ENCODE peak calls at places on chromosomes 1 and 21, in five cellular contexts. One of them, this sample, is unnamed.

GRCh38 chr1:204564835-204565234 is 48.6 kb downstream of the MDM4 start:
- DNase-seq in omental fat pad: no peak
- DNase-seq in adrenal gland: no peak
- DNase-seq in smooth muscle cell of the brain vasculature: no peak
- DNase-seq in sigmoid colon: no peak
- DNase-seq in this sample: no peak

GRCh38 chr1:226082959-226083302 is 20.4 kb downstream of the H3-3A start:
- DNase-seq in omental fat pad: peak; percentile 47
- DNase-seq in adrenal gland: peak; percentile 61
- DNase-seq in smooth muscle cell of the brain vasculature: no peak
- DNase-seq in sigmoid colon: peak; percentile 84
- DNase-seq in this sample: no peak

GRCh38 chr21:46099476-46099875 is 1.6 kb downstream of the COL6A2 start:
- DNase-seq in omental fat pad: peak; percentile 22
- DNase-seq in adrenal gland: peak; percentile 11
- DNase-seq in smooth muscle cell of the brain vasculature: no peak
- DNase-seq in sigmoid colon: peak; percentile 85
- DNase-seq in this sample: no peak

GRCh38 chr1:18557621-18558465 is 72.8 kb upstream of the PAX7 start:
- DNase-seq in omental fat pad: no peak
- DNase-seq in adrenal gland: peak; percentile 20
- DNase-seq in smooth muscle cell of the brain vasculature: no peak
- DNase-seq in sigmoid colon: no peak
- DNase-seq in this sample: peak; percentile 64

GRCh38 chr1:20448626-20449215 is 37.3 kb downstream of the CAMK2N1 start:
- DNase-seq in omental fat pad: no peak
- DNase-seq in adrenal gland: no peak
- DNase-seq in smooth muscle cell of the brain vasculature: no peak
- DNase-seq in sigmoid colon: no peak
- DNase-seq in this sample: peak; percentile 50

GRCh38 chr1:46370214-46370633 is 23.9 kb upstream of the FAAH start:
- DNase-seq in omental fat pad: no peak
- DNase-seq in adrenal gland: no peak
- DNase-seq in smooth muscle cell of the brain vasculature: no peak
- DNase-seq in sigmoid colon: no peak
- DNase-seq in this sample: no peak

GRCh38 chr1:20483833-20484525 is 2.0 kb downstream of the CAMK2N1 start:
- DNase-seq in omental fat pad: no peak
- DNase-seq in adrenal gland: peak; percentile 41
- DNase-seq in smooth muscle cell of the brain vasculature: no peak
- DNase-seq in sigmoid colon: no peak
- DNase-seq in this sample: peak; percentile 46

GRCh38 chr1:214445201-214445600 is 106.2 kb downstream of the PTPN14 start:
- DNase-seq in omental fat pad: no peak
- DNase-seq in adrenal gland: no peak
- DNase-seq in smooth muscle cell of the brain vasculature: no peak
- DNase-seq in sigmoid colon: no peak
- DNase-seq in this sample: no peak

GRCh38 chr1:218426343-218426657 is 81.2 kb downstream of the TGFB2 start:
- DNase-seq in omental fat pad: no peak
- DNase-seq in adrenal gland: peak; percentile 27
- DNase-seq in smooth muscle cell of the brain vasculature: no peak
- DNase-seq in sigmoid colon: peak; percentile 73
- DNase-seq in this sample: no peak

GRCh38 chr1:61012365-61012764 is 70.0 kb upstream of the NFIA start:
- DNase-seq in omental fat pad: no peak
- DNase-seq in adrenal gland: no peak
- DNase-seq in smooth muscle cell of the brain vasculature: no peak
- DNase-seq in sigmoid colon: no peak
- DNase-seq in this sample: no peak